ENCODE peak calls at places on chromosomes 11 and 22, in ten cellular contexts. J, L, Z, V, D, O, F, A, T and Y are unnamed samples.
A peak's percentile ranks its signal among the peaks of the same experiment; 100 is the strongest.

GRCh38 chr11:94417386-94417987 is 16.3 kb upstream of the GPR83 start:
- DNase-seq in J (no peak), L (no peak), Z (peak; percentile 23), V (no peak), D (no peak), O (no peak), F (no peak), A (no peak), T (peak; percentile 41), Y (peak; percentile 38)

GRCh38 chr11:21806982-21807749 is 385.7 kb upstream of the ANO5 start:
- DNase-seq in J (no peak), L (no peak), Z (no peak), V (no peak), D (no peak), O (no peak), F (no peak), A (no peak), T (no peak), Y (no peak)

GRCh38 chr22:37051629-37052385 is at the start of gene KCTD17:
- DNase-seq in J (peak; percentile 86), L (peak; percentile 99), Z (peak; percentile 57), V (peak; percentile 85), D (no peak), O (peak; percentile 68), F (peak; percentile 57), A (no peak), T (peak; percentile 38), Y (peak; percentile 71)

GRCh38 chr11:67357831-67358555 is 4.6 kb upstream of the POLD4 start:
- DNase-seq in J (no peak), L (no peak), Z (no peak), V (no peak), D (no peak), O (no peak), F (no peak), A (no peak), T (no peak), Y (no peak)

GRCh38 chr11:15660496-15660895 is 545.8 kb downstream of the INSC start:
- DNase-seq in J (no peak), L (no peak), Z (no peak), V (no peak), D (no peak), O (no peak), F (no peak), A (no peak), T (no peak), Y (no peak)

GRCh38 chr22:29470159-29470855 is 9.7 kb upstream of the NEFH start:
- DNase-seq in J (peak; percentile 83), L (peak; percentile 64), Z (peak; percentile 70), V (peak; percentile 81), D (no peak), O (peak; percentile 26), F (peak; percentile 57), A (no peak), T (peak; percentile 24), Y (no peak)

GRCh38 chr22:31296258-31296657 is 4.0 kb upstream of the PIK3IP1 start:
- DNase-seq in J (no peak), L (no peak), Z (no peak), V (no peak), D (no peak), O (no peak), F (no peak), A (no peak), T (no peak), Y (peak; percentile 55)

GRCh38 chr11:130180491-130180890 is 20.9 kb downstream of the ST14 start:
- DNase-seq in J (no peak), L (no peak), Z (no peak), V (no peak), D (no peak), O (no peak), F (no peak), A (no peak), T (no peak), Y (no peak)

GRCh38 chr22:37283393-37283937 is 1.2 kb downstream of the CYTH4 start:
- DNase-seq in J (peak; percentile 74), L (no peak), Z (no peak), V (peak; percentile 56), D (no peak), O (no peak), F (no peak), A (no peak), T (no peak), Y (no peak)

GRCh38 chr11:46492540-46492939 is 101.0 kb upstream of the CHRM4 start:
- DNase-seq in J (peak; percentile 77), L (no peak), Z (no peak), V (no peak), D (no peak), O (no peak), F (no peak), A (no peak), T (no peak), Y (no peak)

GRCh38 chr11:102318469-102318868 is 1.2 kb downstream of the BIRC3 start:
- DNase-seq in J (peak; percentile 68), L (no peak), Z (no peak), V (peak; percentile 65), D (no peak), O (no peak), F (no peak), A (no peak), T (no peak), Y (no peak)

GRCh38 chr22:40721266-40721665 is 42.0 kb downstream of the MCHR1 start:
- DNase-seq in J (no peak), L (no peak), Z (peak; percentile 39), V (no peak), D (no peak), O (peak; percentile 30), F (no peak), A (no peak), T (no peak), Y (peak; percentile 48)

GRCh38 chr22:49855491-49855911 is 1.9 kb downstream of the ZBED4 start:
- DNase-seq in J (peak; percentile 50), L (no peak), Z (no peak), V (no peak), D (no peak), O (no peak), F (no peak), A (no peak), T (no peak), Y (no peak)

GRCh38 chr11:2752204-2752772 is 52.5 kb upstream of the KCNQ1OT1 start:
- DNase-seq in J (no peak), L (no peak), Z (peak; percentile 53), V (no peak), D (no peak), O (no peak), F (no peak), A (no peak), T (no peak), Y (no peak)

GRCh38 chr11:114929351-114929750 is 251.0 kb downstream of the NXPE2 start:
- DNase-seq in J (no peak), L (no peak), Z (no peak), V (no peak), D (no peak), O (no peak), F (no peak), A (no peak), T (no peak), Y (no peak)

GRCh38 chr11:68525930-68526329 is 65.4 kb downstream of the PPP6R3 start:
- DNase-seq in J (no peak), L (no peak), Z (peak; percentile 48), V (no peak), D (no peak), O (no peak), F (no peak), A (peak; percentile 32), T (no peak), Y (peak; percentile 83)

GRCh38 chr11:69358398-69359080 is 64.6 kb downstream of the MYEOV start:
- DNase-seq in J (no peak), L (no peak), Z (no peak), V (peak; percentile 19), D (no peak), O (no peak), F (no peak), A (no peak), T (no peak), Y (no peak)

GRCh38 chr22:40635940-40636379 is 559 bp downstream of the MRTFA start:
- DNase-seq in J (no peak), L (no peak), Z (no peak), V (peak; percentile 35), D (no peak), O (no peak), F (no peak), A (no peak), T (no peak), Y (peak; percentile 10)

GRCh38 chr22:22085702-22086500 is 103.3 kb upstream of the TOP3B start:
- DNase-seq in J (no peak), L (no peak), Z (no peak), V (no peak), D (no peak), O (no peak), F (no peak), A (no peak), T (no peak), Y (no peak)

GRCh38 chr22:18044548-18045271 is 20.3 kb upstream of the MICAL3 start:
- DNase-seq in J (peak; percentile 69), L (no peak), Z (no peak), V (no peak), D (no peak), O (peak; percentile 87), F (no peak), A (no peak), T (no peak), Y (no peak)

GRCh38 chr11:75437966-75438659 is 5.1 kb upstream of the KLHL35 start:
- DNase-seq in J (no peak), L (no peak), Z (no peak), V (no peak), D (no peak), O (no peak), F (no peak), A (no peak), T (no peak), Y (no peak)

GRCh38 chr11:108112059-108112458 is 9.3 kb upstream of the ACAT1 start:
- DNase-seq in J (no peak), L (no peak), Z (no peak), V (no peak), D (no peak), O (peak; percentile 62), F (no peak), A (no peak), T (no peak), Y (no peak)

GRCh38 chr22:47138898-47139789 is 376.7 kb downstream of the TBC1D22A start:
- DNase-seq in J (no peak), L (no peak), Z (no peak), V (no peak), D (no peak), O (no peak), F (no peak), A (no peak), T (no peak), Y (no peak)

GRCh38 chr22:23285734-23286133 is 105.4 kb downstream of the BCR start:
- DNase-seq in J (no peak), L (no peak), Z (no peak), V (no peak), D (no peak), O (no peak), F (no peak), A (no peak), T (no peak), Y (no peak)

GRCh38 chr11:114059984-114060401 is 482 bp downstream of the ZBTB16 start:
- DNase-seq in J (peak; percentile 73), L (no peak), Z (no peak), V (peak; percentile 50), D (no peak), O (no peak), F (no peak), A (no peak), T (no peak), Y (peak; percentile 65)

GRCh38 chr11:12161137-12161536 is 50.7 kb downstream of the MICAL2 start:
- DNase-seq in J (no peak), L (no peak), Z (no peak), V (no peak), D (no peak), O (no peak), F (no peak), A (no peak), T (no peak), Y (no peak)

GRCh38 chr11:63880031-63880841 is 36.7 kb downstream of the RCOR2 start:
- DNase-seq in J (no peak), L (no peak), Z (no peak), V (no peak), D (no peak), O (no peak), F (no peak), A (no peak), T (peak; percentile 47), Y (no peak)

GRCh38 chr11:64233913-64234839 is at the start of gene VEGFB:
- DNase-seq in J (peak; percentile 90), L (peak; percentile 77), Z (peak; percentile 60), V (peak; percentile 82), D (no peak), O (peak; percentile 56), F (peak; percentile 36), A (no peak), T (no peak), Y (peak; percentile 78)